ENCODE peak calls at places on chromosome 21, in six cellular contexts. L, W, P, U, X and I are unnamed samples.

GRCh38 chr21:46605759-46606426 is 1.0 kb upstream of the S100B start:
- DNase-seq in L (no peak), W (no peak), P (peak), U (no peak), X (peak), I (no peak)

GRCh38 chr21:35924714-35925301 is 135.5 kb downstream of the SETD4 start:
- DNase-seq in L (peak), W (peak), P (no peak), U (peak), X (no peak), I (no peak)

GRCh38 chr21:36160850-36161178 is 4.2 kb downstream of the DOP1B start:
- DNase-seq in L (no peak), W (no peak), P (no peak), U (no peak), X (no peak), I (no peak)

GRCh38 chr21:41170442-41170841 is 2.5 kb downstream of the BACE2 start:
- DNase-seq in L (peak), W (no peak), P (no peak), U (peak), X (peak), I (no peak)

GRCh38 chr21:45158491-45159423 is 84.4 kb downstream of the ADARB1 start:
- DNase-seq in L (peak), W (no peak), P (no peak), U (no peak), X (no peak), I (no peak)

GRCh38 chr21:26116456-26117011 is 54.0 kb downstream of the APP start:
- DNase-seq in L (peak), W (peak), P (no peak), U (peak), X (no peak), I (no peak)

GRCh38 chr21:34887729-34888568 is 161.2 kb downstream of the RUNX1 start:
- DNase-seq in L (peak), W (peak), P (peak), U (peak), X (peak), I (peak)

GRCh38 chr21:22314963-22315362 is 1316.8 kb downstream of the NCAM2 start:
- DNase-seq in L (no peak), W (no peak), P (no peak), U (no peak), X (no peak), I (no peak)

GRCh38 chr21:42466700-42467612 is 29.1 kb downstream of the RSPH1 start:
- DNase-seq in L (peak), W (no peak), P (peak), U (peak), X (no peak), I (no peak)

GRCh38 chr21:42570841-42571387 is 57.3 kb downstream of the SLC37A1 start:
- DNase-seq in L (peak), W (no peak), P (peak), U (no peak), X (no peak), I (no peak)

GRCh38 chr21:33069994-33070811 is at the start of gene OLIG1:
- DNase-seq in L (peak), W (no peak), P (peak), U (peak), X (peak), I (no peak)

GRCh38 chr21:37605006-37605405 is 238.4 kb downstream of the DYRK1A start:
- DNase-seq in L (no peak), W (no peak), P (no peak), U (no peak), X (no peak), I (no peak)

GRCh38 chr21:44454747-44455523 is at the start of gene LRRC3:
- DNase-seq in L (peak), W (no peak), P (peak), U (peak), X (peak), I (no peak)

GRCh38 chr21:36105327-36105842 is 29.5 kb upstream of the CBR3 start:
- DNase-seq in L (peak), W (no peak), P (no peak), U (no peak), X (no peak), I (no peak)

GRCh38 chr21:38944903-38945302 is 139.2 kb downstream of the ETS2 start:
- DNase-seq in L (no peak), W (no peak), P (no peak), U (no peak), X (no peak), I (no peak)

GRCh38 chr21:14917762-14918161 is 147.0 kb downstream of the NRIP1 start:
- DNase-seq in L (no peak), W (no peak), P (no peak), U (no peak), X (no peak), I (no peak)

GRCh38 chr21:42423685-42424084 is 20.0 kb downstream of the UBASH3A start:
- DNase-seq in L (no peak), W (no peak), P (peak), U (no peak), X (no peak), I (no peak)

GRCh38 chr21:45403825-45404725 is 890 bp upstream of the COL18A1 start:
- DNase-seq in L (peak), W (no peak), P (no peak), U (peak), X (no peak), I (peak)

GRCh38 chr21:42746593-42747266 is 93.3 kb downstream of the PDE9A start:
- DNase-seq in L (no peak), W (no peak), P (peak), U (no peak), X (peak), I (no peak)

GRCh38 chr21:18245493-18245967 is 897 bp downstream of the CHODL start:
- DNase-seq in L (peak), W (no peak), P (no peak), U (no peak), X (no peak), I (no peak)

GRCh38 chr21:38622081-38622826 is 124.0 kb upstream of the ERG start:
- DNase-seq in L (no peak), W (no peak), P (no peak), U (no peak), X (no peak), I (no peak)

GRCh38 chr21:31414601-31415000 is 70.5 kb upstream of the TIAM1 start:
- DNase-seq in L (no peak), W (no peak), P (no peak), U (no peak), X (no peak), I (no peak)

GRCh38 chr21:21165063-21165645 is 166.9 kb downstream of the NCAM2 start:
- DNase-seq in L (no peak), W (peak), P (no peak), U (peak), X (no peak), I (no peak)

GRCh38 chr21:41954654-41955499 is 1.1 kb upstream of the C2CD2 start:
- DNase-seq in L (no peak), W (no peak), P (no peak), U (no peak), X (no peak), I (peak)